ENCODE peak calls at places on chromosomes 4 and X, in seven cellular contexts. F, T, D, Z, I, L and H are unnamed samples.

GRCh38 chr4:127686656-127687055 is 43.5 kb upstream of the SLC25A31 start:
- DNase-seq in T (no peak), D (no peak), Z (peak), L (no peak), F (no peak), I (peak), H (no peak)

GRCh38 chr4:179110356-179110755 is 1668.1 kb upstream of the AGA start:
- DNase-seq in I (peak), F (no peak), D (no peak), L (no peak), Z (no peak), T (no peak), H (no peak)

GRCh38 chr4:184688447-184688846 is 38.9 kb downstream of the PRIMPOL start:
- DNase-seq in I (peak), T (no peak), D (no peak), F (no peak), Z (peak), L (no peak), H (no peak)

GRCh38 chr4:169604131-169604900 is 8.1 kb downstream of the NEK1 start:
- DNase-seq in T (no peak), L (no peak), D (no peak), I (peak), Z (peak), F (no peak), H (no peak)

GRCh38 chr4:185853841-185854240 is 41.8 kb upstream of the SORBS2 start:
- DNase-seq in F (no peak), Z (no peak), I (no peak), T (no peak), L (no peak), D (no peak), H (no peak)

GRCh38 chrX:153925387-153925738 is 701 bp downstream of the ARHGAP4 start:
- DNase-seq in Z (no peak), D (no peak), F (no peak), I (no peak), T (no peak), L (no peak), H (no peak)

GRCh38 chrX:115958687-115959359 is 211.7 kb upstream of the AGTR2 start:
- DNase-seq in D (no peak), I (no peak), Z (no peak), F (no peak), T (no peak), L (no peak), H (no peak)

GRCh38 chr4:16264798-16265197 is 38.5 kb upstream of the TAPT1 start:
- DNase-seq in Z (peak), L (no peak), I (peak), D (no peak), T (no peak), F (no peak), H (no peak)

GRCh38 chr4:8167291-8167690 is 8.7 kb upstream of the ABLIM2 start:
- DNase-seq in F (no peak), T (no peak), Z (no peak), L (no peak), I (no peak), D (peak), H (no peak)

GRCh38 chr4:8640816-8641215 is 48.3 kb downstream of the CPZ start:
- DNase-seq in F (no peak), L (no peak), Z (no peak), T (no peak), I (no peak), D (peak), H (no peak)

GRCh38 chrX:46465203-46465602 is 80.0 kb downstream of the ZNF674 start:
- DNase-seq in T (no peak), Z (no peak), D (no peak), F (no peak), I (no peak), L (no peak), H (no peak)

DNA sequence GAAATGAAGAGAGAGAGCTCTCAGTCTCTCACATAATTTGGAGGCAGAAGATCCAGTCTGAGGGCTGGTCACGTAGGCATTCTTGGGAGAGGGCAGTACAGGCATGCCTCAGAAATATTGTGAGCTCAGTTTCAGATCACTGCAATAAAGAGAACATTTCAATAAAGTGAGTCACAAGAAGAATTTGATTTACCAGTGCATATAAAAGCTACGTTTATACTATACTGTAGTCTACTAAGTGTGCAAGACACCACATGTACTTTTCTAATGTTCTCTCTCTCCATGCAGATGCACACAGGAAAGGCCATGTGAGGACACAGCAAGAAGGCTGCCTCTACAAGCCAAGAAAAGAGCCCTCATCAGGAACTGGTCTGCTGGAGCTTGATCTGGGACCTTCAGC is 583.5 kb upstream of the FAT1 start:
- DNase-seq in F (no peak), D (no peak), L (no peak), I (no peak), T (no peak), Z (no peak), H (no peak)
- H3K27ac ChIP-seq in F (no peak), D (no peak), L (no peak), I (no peak), T (no peak), Z (no peak), H (no peak)

GRCh38 chr4:56662782-56663468 is 18.2 kb downstream of the HOPX start:
- DNase-seq in L (no peak), I (no peak), T (no peak), Z (no peak), F (no peak), D (no peak), H (no peak)
- H3K4me3 ChIP-seq in L (no peak), I (no peak), T (no peak), Z (no peak), F (no peak), D (no peak), H (no peak)

GRCh38 chr4:156677136-156677535 is 294.5 kb downstream of the PDGFC start:
- DNase-seq in F (no peak), D (no peak), L (no peak), T (no peak), Z (peak), I (peak), H (no peak)
- TF ChIP-seq CTCF in F (no peak), D (no peak), L (no peak), T (no peak), Z (peak), I (peak), H (peak)

DNA sequence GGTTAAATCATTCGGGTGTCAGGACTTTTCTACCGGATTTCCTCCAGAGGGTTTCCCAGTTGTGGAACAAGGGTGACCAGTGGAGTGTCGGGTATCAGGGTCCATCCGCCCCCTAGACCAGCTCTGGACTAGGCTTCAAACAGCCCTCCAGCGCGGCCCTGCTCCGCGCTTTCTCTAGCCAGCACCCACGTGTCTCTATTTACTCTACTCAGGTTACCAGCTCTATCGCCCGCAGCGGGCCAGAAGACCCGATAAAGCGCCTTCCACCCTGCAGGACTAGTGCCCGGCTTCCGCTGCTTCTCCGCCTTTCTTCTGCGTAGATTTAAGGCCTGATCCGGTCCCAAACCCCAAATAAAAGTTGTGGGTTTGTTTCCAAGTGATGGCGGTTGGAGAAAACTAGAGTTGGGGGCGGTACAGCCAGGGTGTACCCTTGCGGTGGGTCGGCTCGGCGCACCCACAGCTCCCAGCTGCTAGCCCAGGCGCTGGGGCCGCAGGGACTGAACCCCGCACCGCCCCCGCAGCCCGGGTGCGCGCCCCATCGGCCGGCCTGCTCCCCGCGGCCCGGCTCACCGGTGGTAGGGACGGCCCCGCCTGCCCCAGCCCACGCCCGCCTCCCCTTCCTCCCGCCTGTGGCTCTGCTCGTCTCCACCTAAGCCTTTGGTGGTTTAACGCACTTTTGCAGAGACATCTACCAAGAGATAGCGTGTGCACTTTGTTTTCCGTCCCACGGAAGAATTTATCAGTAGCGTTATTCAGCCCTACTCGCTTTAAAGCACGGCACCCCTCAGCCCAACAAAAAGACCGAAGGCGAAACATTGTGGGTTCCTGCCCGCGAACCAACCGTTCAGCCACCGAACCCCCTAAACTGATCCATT is 2.1 kb downstream of the LEF1 start:
- DNase-seq in F (no peak), Z (no peak), T (peak), I (peak), D (no peak), L (peak), H (peak)
- H3K27ac ChIP-seq in F (no peak), Z (peak), T (peak), I (no peak), D (no peak), L (peak), H (no peak)